ENCODE peak calls at places on chromosomes 3 and 15, in five cellular contexts. One of them, this sample, is unnamed.
A peak's percentile ranks its signal among the peaks of the same experiment; 100 is the strongest.

GRCh38 chr3:107064445-107065060 is 312.7 kb upstream of the CCDC54 start:
- DNase-seq in endothelial cell of umbilical vein: peak; percentile 83
- DNase-seq in retina: peak; percentile 80
- DNase-seq in activated CD8-positive, alpha-beta memory T cell treated with anti-CD3 and anti-CD28 coated beads for 48 hours: peak; percentile 17
- DNase-seq in hippocampal formation: peak; percentile 69
- DNase-seq in this sample: peak; percentile 68

GRCh38 chr3:17207019-17207418 is 322.3 kb downstream of the PLCL2 start:
- DNase-seq in retina: no peak
- DNase-seq in hippocampal formation: no peak
- DNase-seq in endothelial cell of umbilical vein: no peak
- DNase-seq in activated CD8-positive, alpha-beta memory T cell treated with anti-CD3 and anti-CD28 coated beads for 48 hours: no peak
- DNase-seq in this sample: no peak

GRCh38 chr15:44298878-44299277 is 10.4 kb downstream of the GOLM2 start:
- DNase-seq in activated CD8-positive, alpha-beta memory T cell treated with anti-CD3 and anti-CD28 coated beads for 48 hours: no peak
- DNase-seq in retina: no peak
- DNase-seq in hippocampal formation: no peak
- DNase-seq in endothelial cell of umbilical vein: no peak
- DNase-seq in this sample: no peak

GRCh38 chr3:128278761-128279593 is 125.7 kb downstream of the EEFSEC start:
- DNase-seq in endothelial cell of umbilical vein: peak; percentile 70
- DNase-seq in retina: peak; percentile 91
- DNase-seq in hippocampal formation: peak; percentile 17
- DNase-seq in activated CD8-positive, alpha-beta memory T cell treated with anti-CD3 and anti-CD28 coated beads for 48 hours: no peak
- DNase-seq in this sample: no peak

GRCh38 chr15:63396546-63396939 is 14.9 kb upstream of the CA12 start:
- DNase-seq in retina: no peak
- DNase-seq in endothelial cell of umbilical vein: no peak
- DNase-seq in activated CD8-positive, alpha-beta memory T cell treated with anti-CD3 and anti-CD28 coated beads for 48 hours: no peak
- DNase-seq in hippocampal formation: no peak
- DNase-seq in this sample: no peak

GRCh38 chr3:151537751-151538150 is 76.9 kb upstream of the IGSF10 start:
- DNase-seq in activated CD8-positive, alpha-beta memory T cell treated with anti-CD3 and anti-CD28 coated beads for 48 hours: no peak
- DNase-seq in retina: no peak
- DNase-seq in hippocampal formation: no peak
- DNase-seq in endothelial cell of umbilical vein: no peak
- DNase-seq in this sample: no peak

GRCh38 chr3:48428863-48429415 is 947 bp downstream of the PLXNB1 start:
- DNase-seq in endothelial cell of umbilical vein: peak; percentile 41
- DNase-seq in hippocampal formation: peak; percentile 64
- DNase-seq in activated CD8-positive, alpha-beta memory T cell treated with anti-CD3 and anti-CD28 coated beads for 48 hours: no peak
- DNase-seq in retina: no peak
- DNase-seq in this sample: peak; percentile 59

GRCh38 chr3:196186661-196187573 is 24.3 kb downstream of the ZDHHC19 start:
- DNase-seq in hippocampal formation: peak; percentile 38
- DNase-seq in endothelial cell of umbilical vein: no peak
- DNase-seq in retina: peak; percentile 90
- DNase-seq in activated CD8-positive, alpha-beta memory T cell treated with anti-CD3 and anti-CD28 coated beads for 48 hours: no peak
- DNase-seq in this sample: no peak

GRCh38 chr3:53234130-53234840 is 21.5 kb downstream of the TKT start:
- DNase-seq in activated CD8-positive, alpha-beta memory T cell treated with anti-CD3 and anti-CD28 coated beads for 48 hours: no peak
- DNase-seq in endothelial cell of umbilical vein: no peak
- DNase-seq in retina: no peak
- DNase-seq in hippocampal formation: no peak
- DNase-seq in this sample: no peak

GRCh38 chr3:119628390-119628789 is 30.7 kb downstream of the PLA1A start:
- DNase-seq in activated CD8-positive, alpha-beta memory T cell treated with anti-CD3 and anti-CD28 coated beads for 48 hours: no peak
- DNase-seq in retina: no peak
- DNase-seq in hippocampal formation: no peak
- DNase-seq in endothelial cell of umbilical vein: no peak
- DNase-seq in this sample: no peak

GRCh38 chr3:195154793-195155535 is 116.0 kb downstream of the XXYLT1 start:
- DNase-seq in retina: peak; percentile 36
- DNase-seq in hippocampal formation: peak; percentile 42
- DNase-seq in activated CD8-positive, alpha-beta memory T cell treated with anti-CD3 and anti-CD28 coated beads for 48 hours: no peak
- DNase-seq in endothelial cell of umbilical vein: peak; percentile 100
- DNase-seq in this sample: peak; percentile 56

GRCh38 chr15:101086394-101087171 is 165.3 kb downstream of the CHSY1 start:
- DNase-seq in activated CD8-positive, alpha-beta memory T cell treated with anti-CD3 and anti-CD28 coated beads for 48 hours: no peak
- DNase-seq in retina: no peak
- DNase-seq in endothelial cell of umbilical vein: no peak
- DNase-seq in hippocampal formation: no peak
- DNase-seq in this sample: no peak

GRCh38 chr3:64342940-64343691 is 117.8 kb upstream of the PRICKLE2 start:
- DNase-seq in hippocampal formation: no peak
- DNase-seq in activated CD8-positive, alpha-beta memory T cell treated with anti-CD3 and anti-CD28 coated beads for 48 hours: no peak
- DNase-seq in endothelial cell of umbilical vein: peak; percentile 34
- DNase-seq in retina: no peak
- DNase-seq in this sample: no peak

GRCh38 chr15:77481670-77482069 is 61.0 kb downstream of the HMG20A start:
- DNase-seq in endothelial cell of umbilical vein: peak; percentile 93
- DNase-seq in retina: peak; percentile 62
- DNase-seq in hippocampal formation: no peak
- DNase-seq in activated CD8-positive, alpha-beta memory T cell treated with anti-CD3 and anti-CD28 coated beads for 48 hours: no peak
- DNase-seq in this sample: no peak

GRCh38 chr3:143000525-143000924 is 845 bp upstream of the U2SURP start:
- DNase-seq in hippocampal formation: no peak
- DNase-seq in endothelial cell of umbilical vein: no peak
- DNase-seq in retina: no peak
- DNase-seq in activated CD8-positive, alpha-beta memory T cell treated with anti-CD3 and anti-CD28 coated beads for 48 hours: no peak
- DNase-seq in this sample: no peak